ENCODE peak calls at places on chromosomes 7 and 10, in four cellular contexts. S, O, H and N are unnamed samples.

GRCh38 chr7:47954231-47954911 is 6.1 kb upstream of the PKD1L1 start:
- DNase-seq in S (no peak), O (no peak), H (peak), N (no peak)

GRCh38 chr7:83934118-83934734 is 260.4 kb downstream of the SEMA3A start:
- DNase-seq in S (no peak), O (no peak), H (peak), N (no peak)

GRCh38 chr7:98913612-98914011 is 35.3 kb downstream of the TRRAP start:
- DNase-seq in S (peak), O (no peak), H (peak), N (no peak)

GRCh38 chr10:124394583-124394982 is 24.1 kb downstream of the OAT start:
- DNase-seq in S (no peak), O (no peak), H (no peak), N (no peak)

GRCh38 chr7:6256709-6257535 is 15.5 kb downstream of the CYTH3 start:
- DNase-seq in S (no peak), O (no peak), H (peak), N (no peak)

GRCh38 chr7:149459540-149460433 is 1.1 kb downstream of the ZNF777 start:
- DNase-seq in S (peak), O (no peak), H (no peak), N (peak)

GRCh38 chr7:74584160-74584954 is 73.2 kb upstream of the GTF2I start:
- DNase-seq in S (no peak), O (no peak), H (no peak), N (no peak)

GRCh38 chr7:1537631-1538412 is 7.3 kb downstream of the MAFK start:
- DNase-seq in S (peak), O (peak), H (peak), N (peak)

GRCh38 chr10:52261362-52261761 is 52.7 kb upstream of the DKK1 start:
- DNase-seq in S (no peak), O (no peak), H (no peak), N (no peak)

GRCh38 chr7:4796453-4796852 is 21.0 kb downstream of the AP5Z1 start:
- DNase-seq in S (no peak), O (no peak), H (no peak), N (no peak)

GRCh38 chr7:75772081-75773077 is at the start of gene CCL26:
- DNase-seq in S (peak), O (no peak), H (peak), N (peak)

GRCh38 chr10:16384064-16384463 is 52.7 kb upstream of the PTER start:
- DNase-seq in S (no peak), O (no peak), H (no peak), N (no peak)

GRCh38 chr10:118595598-118596425 is at the start of gene PRLHR:
- DNase-seq in S (peak), O (peak), H (peak), N (peak)

GRCh38 chr10:36803229-36803628 is 322.2 kb upstream of the ANKRD30A start:
- DNase-seq in S (no peak), O (no peak), H (no peak), N (no peak)

GRCh38 chr7:16923019-16923418 is 41.2 kb upstream of the AGR3 start:
- DNase-seq in S (no peak), O (no peak), H (no peak), N (no peak)

GRCh38 chr7:120833551-120833950 is 24.4 kb downstream of the TSPAN12 start:
- DNase-seq in S (no peak), O (no peak), H (no peak), N (no peak)

GRCh38 chr10:28095791-28096367 is 97.0 kb upstream of the ODAD2 start:
- DNase-seq in S (no peak), O (no peak), H (no peak), N (no peak)

GRCh38 chr7:91852263-91852741 is 28.2 kb downstream of the MTERF1 start:
- DNase-seq in S (no peak), O (no peak), H (peak), N (no peak)

GRCh38 chr7:88184848-88185304 is 35.0 kb downstream of the SRI start:
- DNase-seq in S (no peak), O (no peak), H (peak), N (no peak)

GRCh38 chr10:118042827-118043242 is 3.9 kb downstream of the RAB11FIP2 start:
- DNase-seq in S (no peak), O (no peak), H (no peak), N (no peak)

GRCh38 chr7:151680810-151681209 is 161.1 kb upstream of the RHEB start:
- DNase-seq in S (peak), O (no peak), H (peak), N (no peak)

GRCh38 chr10:18144928-18145327 is 4.7 kb downstream of the CACNB2 start:
- DNase-seq in S (no peak), O (no peak), H (no peak), N (no peak)

GRCh38 chr10:126634915-126635314 is 35.6 kb downstream of the C10orf90 start:
- DNase-seq in S (no peak), O (no peak), H (no peak), N (no peak)

GRCh38 chr10:122331615-122332446 is 42.7 kb upstream of the PLEKHA1 start:
- DNase-seq in S (no peak), O (no peak), H (no peak), N (no peak)

GRCh38 chr7:30146127-30146612 is 11.4 kb downstream of the MTURN start:
- DNase-seq in S (no peak), O (no peak), H (no peak), N (no peak)

GRCh38 chr7:64619705-64620104 is 46.2 kb upstream of the ZNF107 start:
- DNase-seq in S (no peak), O (no peak), H (no peak), N (no peak)

GRCh38 chr10:58373446-58373834 is 11.8 kb upstream of the TFAM start:
- DNase-seq in S (no peak), O (no peak), H (no peak), N (no peak)